ENCODE peak calls at places on chromosomes 16 and 17, in five cellular contexts. V, Y, Q, E and J are unnamed samples.

GRCh38 chr17:37829446-37830142 is 84.7 kb upstream of the HNF1B start:
- DNase-seq in E (no peak), Q (no peak), Y (no peak), V (no peak), J (peak)

GRCh38 chr17:66767164-66767933 is 67.6 kb upstream of the CACNG5 start:
- DNase-seq in Q (no peak), E (no peak), V (no peak), Y (no peak), J (no peak)

GRCh38 chr16:77093999-77094398 is 97.0 kb upstream of the MON1B start:
- DNase-seq in Q (no peak), V (no peak), E (no peak), Y (no peak), J (no peak)

GRCh38 chr16:8716592-8716991 is 42.2 kb downstream of the ABAT start:
- DNase-seq in Q (no peak), E (no peak), Y (no peak), V (no peak), J (no peak)

GRCh38 chr16:89375021-89375420 is 115.3 kb downstream of the ANKRD11 start:
- DNase-seq in E (no peak), Y (no peak), Q (no peak), V (no peak), J (no peak)

GRCh38 chr16:11212819-11213196 is 43.2 kb downstream of the SOCS1 start:
- DNase-seq in Q (no peak), Y (no peak), V (no peak), E (no peak), J (no peak)

GRCh38 chr17:34169501-34169900 is 85.6 kb upstream of the CCL2 start:
- DNase-seq in Q (no peak), E (no peak), Y (no peak), V (no peak), J (no peak)

GRCh38 chr16:26787924-26788323 is 278.8 kb upstream of the C16orf82 start:
- DNase-seq in Q (peak), Y (no peak), E (peak), V (peak), J (no peak)

GRCh38 chr17:18319604-18320256 is 4.6 kb downstream of the SMCR8 start:
- DNase-seq in Y (peak), V (peak), Q (no peak), E (no peak), J (no peak)

GRCh38 chr16:84610385-84610784 is 7.5 kb downstream of the COTL1 start:
- DNase-seq in Q (no peak), Y (no peak), V (no peak), E (peak), J (no peak)

GRCh38 chr17:48336986-48337385 is 93.0 kb downstream of the SKAP1 start:
- DNase-seq in V (no peak), Q (no peak), Y (no peak), E (no peak), J (no peak)

GRCh38 chr16:55835578-55835977 is 2.7 kb upstream of the CES1 start:
- DNase-seq in Q (no peak), V (peak), E (no peak), Y (peak), J (no peak)

GRCh38 chr17:49997256-49997735 is 2.3 kb upstream of the DLX3 start:
- DNase-seq in E (no peak), V (no peak), Q (no peak), Y (no peak), J (no peak)

GRCh38 chr16:67480833-67481560 is at the start of gene ATP6V0D1:
- DNase-seq in Y (peak), Q (peak), E (peak), V (peak), J (peak)

GRCh38 chr17:49193513-49194296 is 16.7 kb downstream of the GNGT2 start:
- DNase-seq in Q (peak), V (peak), Y (no peak), E (peak), J (peak)

GRCh38 chr16:20799599-20799998 is 6.7 kb downstream of the ERI2 start:
- DNase-seq in Y (peak), V (no peak), Q (peak), E (no peak), J (no peak)

GRCh38 chr16:51523400-51523799 is 372.3 kb upstream of the SALL1 start:
- DNase-seq in Q (no peak), Y (no peak), E (no peak), V (no peak), J (no peak)

GRCh38 chr16:10661236-10661635 is 33.5 kb downstream of the TEKT5 start:
- DNase-seq in V (no peak), Q (no peak), E (no peak), Y (no peak), J (no peak)

GRCh38 chr17:70208825-70209555 is 39.7 kb downstream of the KCNJ2 start:
- DNase-seq in V (no peak), Y (no peak), Q (no peak), E (no peak), J (peak)

GRCh38 chr17:2064511-2064910 is 9.6 kb downstream of the HIC1 start:
- DNase-seq in Y (no peak), E (no peak), V (no peak), Q (no peak), J (no peak)

GRCh38 chr17:48198950-48199541 is 91.5 kb downstream of the SNX11 start:
- DNase-seq in V (no peak), Y (no peak), Q (no peak), E (no peak), J (no peak)

GRCh38 chr16:55944377-55944802 is 69.2 kb upstream of the CES5A start:
- DNase-seq in Y (peak), V (peak), Q (peak), E (peak), J (no peak)

GRCh38 chr17:40283662-40284061 is 4.0 kb upstream of the CDC6 start:
- DNase-seq in Y (no peak), Q (peak), E (no peak), V (no peak), J (no peak)

GRCh38 chr16:4376126-4376819 is 4.6 kb downstream of the VASN start:
- DNase-seq in Q (no peak), E (no peak), V (peak), Y (no peak), J (no peak)

GRCh38 chr16:29899516-29900101 is at the start of gene SEZ6L2:
- DNase-seq in Q (peak), V (peak), E (peak), Y (peak), J (no peak)

GRCh38 chr16:24997665-24998064 is 17.5 kb downstream of the ARHGAP17 start:
- DNase-seq in Q (no peak), V (no peak), Y (no peak), E (no peak), J (no peak)

GRCh38 chr17:48470388-48471034 is 40.5 kb upstream of the SKAP1 start:
- DNase-seq in E (no peak), Q (peak), V (no peak), Y (no peak), J (no peak)

GRCh38 chr16:56789360-56789759 is 59.4 kb downstream of the NUP93 start:
- DNase-seq in E (peak), Y (peak), V (peak), Q (peak), J (no peak)

DNA sequence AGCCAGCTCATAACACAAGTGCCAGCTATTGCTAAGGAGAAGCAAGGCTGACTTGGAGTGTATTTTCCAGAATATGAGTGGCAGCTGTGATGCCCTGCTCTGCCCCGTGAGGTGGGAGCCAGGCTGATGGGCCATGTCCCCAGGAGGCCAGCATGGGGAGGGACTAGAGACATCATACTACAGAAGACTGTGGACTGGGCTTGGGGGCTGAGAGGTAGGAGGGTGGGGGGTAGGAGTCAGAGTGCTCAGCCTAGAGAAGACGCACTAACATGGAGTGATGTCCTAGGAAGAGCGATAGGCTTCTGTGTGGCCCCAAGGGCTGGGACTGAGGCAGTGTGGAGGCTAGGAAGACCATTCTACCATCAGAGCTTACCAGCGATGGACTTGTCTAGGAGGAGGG is 143.7 kb downstream of the WSCD1 start:
- DNase-seq in V (no peak), Y (no peak), E (no peak), Q (no peak), J (no peak)
- TF ChIP-seq ZBTB33 in V (no peak), Y (no peak), E (no peak), Q (no peak), J (no peak)

DNA sequence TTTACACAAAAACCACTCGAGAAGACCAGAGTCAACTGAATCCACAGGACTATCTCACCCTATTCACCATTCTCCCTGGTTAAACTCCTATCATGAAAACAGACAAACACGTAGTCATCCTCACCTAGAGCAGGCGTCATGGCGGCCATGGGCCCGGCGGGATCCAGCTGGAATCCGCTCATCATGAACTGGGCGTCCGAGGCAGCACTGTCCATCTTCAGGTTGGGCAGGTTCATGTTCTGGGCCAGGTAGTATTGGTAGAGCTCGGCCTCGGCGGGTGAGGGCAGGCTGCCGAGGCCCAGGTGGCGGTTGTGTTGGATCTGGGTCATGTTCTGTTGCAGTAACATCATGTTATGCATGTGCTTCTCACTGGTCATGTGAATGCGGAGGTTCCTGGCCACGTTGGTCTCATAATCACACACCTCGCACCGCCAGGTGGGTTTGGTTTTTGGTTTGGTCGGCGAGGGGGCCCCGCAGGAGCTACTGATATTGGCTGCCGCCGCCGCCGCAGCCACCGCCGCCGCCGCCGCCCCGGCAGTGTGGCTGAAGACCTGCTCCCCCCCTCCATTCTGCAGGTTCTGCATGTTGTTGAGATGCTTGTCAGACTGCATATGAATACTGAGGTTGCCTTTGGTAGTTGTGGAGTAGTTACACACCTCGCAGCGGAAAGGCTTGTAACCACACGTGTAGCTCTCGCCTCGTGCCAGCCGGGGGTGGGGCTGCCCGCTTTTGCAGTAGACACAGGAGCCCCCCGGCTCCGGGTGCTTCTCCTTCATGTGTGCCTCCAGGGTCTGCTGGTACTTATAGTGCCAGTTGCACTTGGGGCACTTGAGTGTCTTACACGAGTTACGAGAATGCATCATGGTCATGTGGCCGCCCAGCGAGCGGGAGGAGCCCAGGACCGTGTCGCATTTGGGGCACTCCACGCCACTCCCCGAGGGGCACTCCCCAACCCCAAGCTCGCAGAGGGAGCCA is 90.3 kb downstream of the ZFHX3 start:
- DNase-seq in Y (no peak), E (no peak), V (no peak), Q (no peak), J (no peak)
- TF ChIP-seq ZBTB33 in Y (no peak), E (no peak), V (no peak), Q (no peak), J (no peak)

GRCh38 chr16:46618516-46618915 is 2.7 kb downstream of the SHCBP1 start:
- DNase-seq in E (no peak), Q (no peak), Y (no peak), V (no peak), J (no peak)

GRCh38 chr16:46621902-46622676 is 910 bp upstream of the SHCBP1 start:
- DNase-seq in Y (no peak), E (no peak), Q (no peak), V (no peak), J (no peak)

GRCh38 chr16:46621006-46621629 is at the start of gene SHCBP1:
- DNase-seq in V (peak), Y (peak), Q (peak), E (peak), J (peak)

DNA sequence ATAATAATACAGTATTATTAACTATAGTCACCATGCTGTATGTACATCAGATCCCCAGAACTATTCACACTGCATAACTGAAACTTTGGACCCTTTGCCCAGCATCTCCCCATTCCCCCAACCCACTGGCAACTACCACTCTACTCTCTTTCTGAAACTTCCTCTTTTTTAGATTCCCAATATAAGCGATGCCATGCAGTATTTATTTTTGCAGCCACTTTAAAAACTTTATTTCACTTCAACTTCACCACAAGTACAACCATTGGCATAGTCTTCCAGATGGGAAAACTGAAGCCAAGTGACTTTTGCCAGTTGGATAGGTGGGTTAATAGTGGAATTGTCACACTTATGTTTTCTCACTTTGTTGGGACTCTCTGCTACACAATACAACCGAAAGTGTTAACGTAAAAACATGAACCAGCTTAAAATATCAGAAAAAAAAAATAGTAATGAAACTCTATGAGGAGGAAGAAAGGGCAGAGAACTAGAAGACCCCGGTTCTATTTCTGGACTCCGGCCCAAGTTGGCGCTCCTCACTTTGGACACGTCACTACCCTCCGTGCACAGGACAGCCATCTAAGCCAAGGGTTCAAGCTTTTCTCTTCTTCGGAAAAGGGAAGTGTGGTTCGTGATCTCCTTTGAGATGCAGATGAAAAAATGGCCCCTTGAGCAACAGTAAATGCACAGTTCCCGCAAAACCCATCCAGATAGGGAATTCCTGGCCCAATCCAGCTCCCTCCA is 744 bp downstream of the SHCBP1 start:
- DNase-seq in Q (no peak), V (no peak), Y (no peak), E (peak), J (no peak)
- TF ChIP-seq ZBTB33 in Q (no peak), V (no peak), Y (no peak), E (no peak), J (no peak)

GRCh38 chr16:1771864-1772361 is 570 bp upstream of the NME3 start:
- DNase-seq in E (no peak), Y (no peak), V (no peak), Q (no peak), J (no peak)

GRCh38 chr16:1769402-1770300 is 1.7 kb downstream of the NME3 start:
- DNase-seq in V (no peak), Y (no peak), Q (no peak), E (no peak), J (no peak)

GRCh38 chr16:1772362-1772907 is at the start of gene EME2:
- DNase-seq in Y (peak), Q (no peak), E (peak), V (peak), J (no peak)

GRCh38 chr16:1770328-1771071 is 843 bp downstream of the NME3 start:
- DNase-seq in Y (no peak), V (peak), E (no peak), Q (peak), J (no peak)

GRCh38 chr16:1771072-1771863 is at the start of gene NME3:
- DNase-seq in V (peak), Q (no peak), E (peak), Y (peak), J (no peak)
- TF ChIP-seq ZBTB33 in V (no peak), Q (no peak), E (no peak), Y (no peak), J (no peak)

GRCh38 chr17:10077561-10078299 is 120.7 kb downstream of the GAS7 start:
- DNase-seq in Y (no peak), E (no peak), V (no peak), Q (no peak), J (no peak)
- TF ChIP-seq ZBTB33 in Y (no peak), E (no peak), V (no peak), Q (no peak), J (no peak)